ENCODE peak calls at places on chromosomes 13 and 19, in ten cellular contexts. One of them, this sample, is unnamed.

GRCh38 chr19:2289714-2290435 is 7.9 kb upstream of the PEAK3 start:
- DNase-seq in CD4-positive, CD25-positive, alpha-beta regulatory T cell: peak
- DNase-seq in activated gamma-delta T cell treated with anti-CD3 and anti-CD28 coated beads, Interleukin-2, amount 50 U/mL, for 16 hours: no peak
- DNase-seq in iris pigment epithelial cell: no peak
- DNase-seq in NCI-H1436: no peak
- DNase-seq in T follicular helper cell: no peak
- DNase-seq in pancreas: no peak
- DNase-seq in body of pancreas: no peak
- DNase-seq in activated CD8-positive, alpha-beta T cell treated with anti-CD3 and anti-CD28 coated beads, Interleukin-2, amount 10 ng/mL, durations not matched to agents 7 days and 5 days: peak
- DNase-seq in fibroblast of the aortic adventitia: no peak
- DNase-seq in this sample: no peak

GRCh38 chr13:90889906-90890305 is 457.6 kb upstream of the MIR17HG start:
- DNase-seq in body of pancreas: no peak
- DNase-seq in T follicular helper cell: no peak
- DNase-seq in pancreas: no peak
- DNase-seq in activated gamma-delta T cell treated with anti-CD3 and anti-CD28 coated beads, Interleukin-2, amount 50 U/mL, for 16 hours: no peak
- DNase-seq in iris pigment epithelial cell: no peak
- DNase-seq in fibroblast of the aortic adventitia: no peak
- DNase-seq in activated CD8-positive, alpha-beta T cell treated with anti-CD3 and anti-CD28 coated beads, Interleukin-2, amount 10 ng/mL, durations not matched to agents 7 days and 5 days: no peak
- DNase-seq in CD4-positive, CD25-positive, alpha-beta regulatory T cell: no peak
- DNase-seq in NCI-H1436: no peak
- DNase-seq in this sample: no peak

GRCh38 chr13:102185375-102185984 is 216.4 kb downstream of the FGF14 start:
- DNase-seq in pancreas: no peak
- DNase-seq in iris pigment epithelial cell: no peak
- DNase-seq in CD4-positive, CD25-positive, alpha-beta regulatory T cell: no peak
- DNase-seq in fibroblast of the aortic adventitia: no peak
- DNase-seq in activated gamma-delta T cell treated with anti-CD3 and anti-CD28 coated beads, Interleukin-2, amount 50 U/mL, for 16 hours: no peak
- DNase-seq in T follicular helper cell: no peak
- DNase-seq in body of pancreas: no peak
- DNase-seq in NCI-H1436: no peak
- DNase-seq in activated CD8-positive, alpha-beta T cell treated with anti-CD3 and anti-CD28 coated beads, Interleukin-2, amount 10 ng/mL, durations not matched to agents 7 days and 5 days: no peak
- DNase-seq in this sample: no peak

GRCh38 chr19:15562861-15563260 is 52.2 kb upstream of the CYP4F8 start:
- DNase-seq in activated CD8-positive, alpha-beta T cell treated with anti-CD3 and anti-CD28 coated beads, Interleukin-2, amount 10 ng/mL, durations not matched to agents 7 days and 5 days: no peak
- DNase-seq in iris pigment epithelial cell: peak
- DNase-seq in fibroblast of the aortic adventitia: peak
- DNase-seq in NCI-H1436: no peak
- DNase-seq in activated gamma-delta T cell treated with anti-CD3 and anti-CD28 coated beads, Interleukin-2, amount 50 U/mL, for 16 hours: no peak
- DNase-seq in body of pancreas: peak
- DNase-seq in pancreas: peak
- DNase-seq in CD4-positive, CD25-positive, alpha-beta regulatory T cell: no peak
- DNase-seq in T follicular helper cell: no peak
- DNase-seq in this sample: no peak

GRCh38 chr13:76672422-76672821 is 213.8 kb downstream of the KCTD12 start:
- DNase-seq in activated CD8-positive, alpha-beta T cell treated with anti-CD3 and anti-CD28 coated beads, Interleukin-2, amount 10 ng/mL, durations not matched to agents 7 days and 5 days: no peak
- DNase-seq in NCI-H1436: no peak
- DNase-seq in pancreas: no peak
- DNase-seq in T follicular helper cell: no peak
- DNase-seq in body of pancreas: no peak
- DNase-seq in iris pigment epithelial cell: peak
- DNase-seq in activated gamma-delta T cell treated with anti-CD3 and anti-CD28 coated beads, Interleukin-2, amount 50 U/mL, for 16 hours: no peak
- DNase-seq in CD4-positive, CD25-positive, alpha-beta regulatory T cell: no peak
- DNase-seq in fibroblast of the aortic adventitia: peak
- DNase-seq in this sample: no peak

GRCh38 chr19:41537789-41538188 is 38.2 kb upstream of the CEACAM21 start:
- DNase-seq in body of pancreas: no peak
- DNase-seq in T follicular helper cell: no peak
- DNase-seq in CD4-positive, CD25-positive, alpha-beta regulatory T cell: no peak
- DNase-seq in fibroblast of the aortic adventitia: peak
- DNase-seq in activated CD8-positive, alpha-beta T cell treated with anti-CD3 and anti-CD28 coated beads, Interleukin-2, amount 10 ng/mL, durations not matched to agents 7 days and 5 days: peak
- DNase-seq in activated gamma-delta T cell treated with anti-CD3 and anti-CD28 coated beads, Interleukin-2, amount 50 U/mL, for 16 hours: no peak
- DNase-seq in iris pigment epithelial cell: peak
- DNase-seq in pancreas: no peak
- DNase-seq in NCI-H1436: no peak
- DNase-seq in this sample: no peak

GRCh38 chr19:5285311-5285710 is 55.3 kb downstream of the PTPRS start:
- DNase-seq in activated gamma-delta T cell treated with anti-CD3 and anti-CD28 coated beads, Interleukin-2, amount 50 U/mL, for 16 hours: no peak
- DNase-seq in activated CD8-positive, alpha-beta T cell treated with anti-CD3 and anti-CD28 coated beads, Interleukin-2, amount 10 ng/mL, durations not matched to agents 7 days and 5 days: no peak
- DNase-seq in pancreas: no peak
- DNase-seq in iris pigment epithelial cell: no peak
- DNase-seq in CD4-positive, CD25-positive, alpha-beta regulatory T cell: no peak
- DNase-seq in NCI-H1436: no peak
- DNase-seq in body of pancreas: no peak
- DNase-seq in fibroblast of the aortic adventitia: no peak
- DNase-seq in T follicular helper cell: no peak
- DNase-seq in this sample: no peak

GRCh38 chr19:52492201-52492960 is 35.1 kb upstream of the ZNF808 start:
- DNase-seq in body of pancreas: no peak
- DNase-seq in CD4-positive, CD25-positive, alpha-beta regulatory T cell: no peak
- DNase-seq in T follicular helper cell: no peak
- DNase-seq in activated CD8-positive, alpha-beta T cell treated with anti-CD3 and anti-CD28 coated beads, Interleukin-2, amount 10 ng/mL, durations not matched to agents 7 days and 5 days: peak
- DNase-seq in NCI-H1436: no peak
- DNase-seq in iris pigment epithelial cell: no peak
- DNase-seq in fibroblast of the aortic adventitia: no peak
- DNase-seq in pancreas: no peak
- DNase-seq in activated gamma-delta T cell treated with anti-CD3 and anti-CD28 coated beads, Interleukin-2, amount 50 U/mL, for 16 hours: no peak
- DNase-seq in this sample: no peak

GRCh38 chr13:94988654-94989053 is 276.3 kb upstream of the SOX21 start:
- DNase-seq in CD4-positive, CD25-positive, alpha-beta regulatory T cell: no peak
- DNase-seq in pancreas: no peak
- DNase-seq in activated gamma-delta T cell treated with anti-CD3 and anti-CD28 coated beads, Interleukin-2, amount 50 U/mL, for 16 hours: no peak
- DNase-seq in NCI-H1436: no peak
- DNase-seq in T follicular helper cell: no peak
- DNase-seq in body of pancreas: no peak
- DNase-seq in fibroblast of the aortic adventitia: no peak
- DNase-seq in activated CD8-positive, alpha-beta T cell treated with anti-CD3 and anti-CD28 coated beads, Interleukin-2, amount 10 ng/mL, durations not matched to agents 7 days and 5 days: no peak
- DNase-seq in iris pigment epithelial cell: no peak
- DNase-seq in this sample: no peak

GRCh38 chr13:54574791-54575190 is 1546.2 kb downstream of the OLFM4 start:
- DNase-seq in body of pancreas: no peak
- DNase-seq in CD4-positive, CD25-positive, alpha-beta regulatory T cell: no peak
- DNase-seq in iris pigment epithelial cell: no peak
- DNase-seq in fibroblast of the aortic adventitia: no peak
- DNase-seq in activated gamma-delta T cell treated with anti-CD3 and anti-CD28 coated beads, Interleukin-2, amount 50 U/mL, for 16 hours: no peak
- DNase-seq in pancreas: no peak
- DNase-seq in T follicular helper cell: no peak
- DNase-seq in NCI-H1436: no peak
- DNase-seq in activated CD8-positive, alpha-beta T cell treated with anti-CD3 and anti-CD28 coated beads, Interleukin-2, amount 10 ng/mL, durations not matched to agents 7 days and 5 days: no peak
- DNase-seq in this sample: no peak

GRCh38 chr13:110306340-110306959 is 507 bp downstream of the COL4A1 start:
- DNase-seq in CD4-positive, CD25-positive, alpha-beta regulatory T cell: no peak
- DNase-seq in T follicular helper cell: no peak
- DNase-seq in NCI-H1436: no peak
- DNase-seq in iris pigment epithelial cell: peak
- DNase-seq in fibroblast of the aortic adventitia: peak
- DNase-seq in pancreas: no peak
- DNase-seq in activated CD8-positive, alpha-beta T cell treated with anti-CD3 and anti-CD28 coated beads, Interleukin-2, amount 10 ng/mL, durations not matched to agents 7 days and 5 days: no peak
- DNase-seq in body of pancreas: no peak
- DNase-seq in activated gamma-delta T cell treated with anti-CD3 and anti-CD28 coated beads, Interleukin-2, amount 50 U/mL, for 16 hours: no peak
- DNase-seq in this sample: no peak

GRCh38 chr13:85278851-85279250 is 520.4 kb downstream of the SLITRK6 start:
- DNase-seq in NCI-H1436: no peak
- DNase-seq in activated gamma-delta T cell treated with anti-CD3 and anti-CD28 coated beads, Interleukin-2, amount 50 U/mL, for 16 hours: no peak
- DNase-seq in T follicular helper cell: no peak
- DNase-seq in body of pancreas: no peak
- DNase-seq in CD4-positive, CD25-positive, alpha-beta regulatory T cell: no peak
- DNase-seq in activated CD8-positive, alpha-beta T cell treated with anti-CD3 and anti-CD28 coated beads, Interleukin-2, amount 10 ng/mL, durations not matched to agents 7 days and 5 days: no peak
- DNase-seq in pancreas: no peak
- DNase-seq in iris pigment epithelial cell: no peak
- DNase-seq in fibroblast of the aortic adventitia: no peak
- DNase-seq in this sample: no peak

GRCh38 chr19:56080669-56081401 is 40.3 kb downstream of the ZNF787 start:
- DNase-seq in pancreas: peak
- DNase-seq in CD4-positive, CD25-positive, alpha-beta regulatory T cell: peak
- DNase-seq in iris pigment epithelial cell: peak
- DNase-seq in fibroblast of the aortic adventitia: peak
- DNase-seq in NCI-H1436: peak
- DNase-seq in body of pancreas: peak
- DNase-seq in activated CD8-positive, alpha-beta T cell treated with anti-CD3 and anti-CD28 coated beads, Interleukin-2, amount 10 ng/mL, durations not matched to agents 7 days and 5 days: peak
- DNase-seq in T follicular helper cell: peak
- DNase-seq in activated gamma-delta T cell treated with anti-CD3 and anti-CD28 coated beads, Interleukin-2, amount 50 U/mL, for 16 hours: peak
- DNase-seq in this sample: peak

GRCh38 chr13:42971670-42972355 is 20.2 kb downstream of the EPSTI1 start:
- DNase-seq in CD4-positive, CD25-positive, alpha-beta regulatory T cell: no peak
- DNase-seq in activated gamma-delta T cell treated with anti-CD3 and anti-CD28 coated beads, Interleukin-2, amount 50 U/mL, for 16 hours: no peak
- DNase-seq in activated CD8-positive, alpha-beta T cell treated with anti-CD3 and anti-CD28 coated beads, Interleukin-2, amount 10 ng/mL, durations not matched to agents 7 days and 5 days: no peak
- DNase-seq in fibroblast of the aortic adventitia: peak
- DNase-seq in pancreas: no peak
- DNase-seq in NCI-H1436: no peak
- DNase-seq in T follicular helper cell: no peak
- DNase-seq in body of pancreas: no peak
- DNase-seq in iris pigment epithelial cell: peak
- DNase-seq in this sample: no peak

GRCh38 chr19:14381689-14382474 is 638 bp downstream of the ADGRE5 start:
- DNase-seq in CD4-positive, CD25-positive, alpha-beta regulatory T cell: peak
- DNase-seq in T follicular helper cell: peak
- DNase-seq in fibroblast of the aortic adventitia: peak
- DNase-seq in body of pancreas: peak
- DNase-seq in pancreas: peak
- DNase-seq in activated gamma-delta T cell treated with anti-CD3 and anti-CD28 coated beads, Interleukin-2, amount 50 U/mL, for 16 hours: peak
- DNase-seq in NCI-H1436: no peak
- DNase-seq in iris pigment epithelial cell: peak
- DNase-seq in activated CD8-positive, alpha-beta T cell treated with anti-CD3 and anti-CD28 coated beads, Interleukin-2, amount 10 ng/mL, durations not matched to agents 7 days and 5 days: peak
- DNase-seq in this sample: no peak

GRCh38 chr13:28636677-28637317 is 22.1 kb upstream of the POMP start:
- DNase-seq in fibroblast of the aortic adventitia: peak
- DNase-seq in body of pancreas: peak
- DNase-seq in pancreas: peak
- DNase-seq in NCI-H1436: no peak
- DNase-seq in activated gamma-delta T cell treated with anti-CD3 and anti-CD28 coated beads, Interleukin-2, amount 50 U/mL, for 16 hours: no peak
- DNase-seq in T follicular helper cell: peak
- DNase-seq in activated CD8-positive, alpha-beta T cell treated with anti-CD3 and anti-CD28 coated beads, Interleukin-2, amount 10 ng/mL, durations not matched to agents 7 days and 5 days: peak
- DNase-seq in iris pigment epithelial cell: peak
- DNase-seq in CD4-positive, CD25-positive, alpha-beta regulatory T cell: no peak
- DNase-seq in this sample: no peak

GRCh38 chr13:97296740-97297139 is 74.6 kb downstream of the MBNL2 start:
- DNase-seq in fibroblast of the aortic adventitia: no peak
- DNase-seq in CD4-positive, CD25-positive, alpha-beta regulatory T cell: no peak
- DNase-seq in pancreas: no peak
- DNase-seq in body of pancreas: no peak
- DNase-seq in T follicular helper cell: no peak
- DNase-seq in iris pigment epithelial cell: no peak
- DNase-seq in activated gamma-delta T cell treated with anti-CD3 and anti-CD28 coated beads, Interleukin-2, amount 50 U/mL, for 16 hours: no peak
- DNase-seq in NCI-H1436: no peak
- DNase-seq in activated CD8-positive, alpha-beta T cell treated with anti-CD3 and anti-CD28 coated beads, Interleukin-2, amount 10 ng/mL, durations not matched to agents 7 days and 5 days: no peak
- DNase-seq in this sample: no peak

GRCh38 chr13:100596516-100596915 is 7.9 kb upstream of the GGACT start:
- DNase-seq in activated CD8-positive, alpha-beta T cell treated with anti-CD3 and anti-CD28 coated beads, Interleukin-2, amount 10 ng/mL, durations not matched to agents 7 days and 5 days: no peak
- DNase-seq in NCI-H1436: no peak
- DNase-seq in body of pancreas: no peak
- DNase-seq in fibroblast of the aortic adventitia: no peak
- DNase-seq in activated gamma-delta T cell treated with anti-CD3 and anti-CD28 coated beads, Interleukin-2, amount 50 U/mL, for 16 hours: no peak
- DNase-seq in pancreas: no peak
- DNase-seq in CD4-positive, CD25-positive, alpha-beta regulatory T cell: no peak
- DNase-seq in T follicular helper cell: no peak
- DNase-seq in iris pigment epithelial cell: no peak
- DNase-seq in this sample: no peak

GRCh38 chr19:38977445-38978314 is 2.1 kb upstream of the FBXO17 start:
- DNase-seq in activated CD8-positive, alpha-beta T cell treated with anti-CD3 and anti-CD28 coated beads, Interleukin-2, amount 10 ng/mL, durations not matched to agents 7 days and 5 days: peak
- DNase-seq in fibroblast of the aortic adventitia: no peak
- DNase-seq in activated gamma-delta T cell treated with anti-CD3 and anti-CD28 coated beads, Interleukin-2, amount 50 U/mL, for 16 hours: no peak
- DNase-seq in NCI-H1436: no peak
- DNase-seq in T follicular helper cell: no peak
- DNase-seq in iris pigment epithelial cell: peak
- DNase-seq in pancreas: no peak
- DNase-seq in body of pancreas: no peak
- DNase-seq in CD4-positive, CD25-positive, alpha-beta regulatory T cell: no peak
- DNase-seq in this sample: no peak

GRCh38 chr19:46924874-46925547 is 64.2 kb downstream of the ARHGAP35 start:
- DNase-seq in fibroblast of the aortic adventitia: peak
- DNase-seq in activated CD8-positive, alpha-beta T cell treated with anti-CD3 and anti-CD28 coated beads, Interleukin-2, amount 10 ng/mL, durations not matched to agents 7 days and 5 days: peak
- DNase-seq in pancreas: peak
- DNase-seq in NCI-H1436: no peak
- DNase-seq in T follicular helper cell: no peak
- DNase-seq in iris pigment epithelial cell: no peak
- DNase-seq in CD4-positive, CD25-positive, alpha-beta regulatory T cell: no peak
- DNase-seq in activated gamma-delta T cell treated with anti-CD3 and anti-CD28 coated beads, Interleukin-2, amount 50 U/mL, for 16 hours: no peak
- DNase-seq in body of pancreas: no peak
- DNase-seq in this sample: peak

GRCh38 chr13:97116754-97117153 is 105.4 kb upstream of the MBNL2 start:
- DNase-seq in activated gamma-delta T cell treated with anti-CD3 and anti-CD28 coated beads, Interleukin-2, amount 50 U/mL, for 16 hours: no peak
- DNase-seq in NCI-H1436: no peak
- DNase-seq in activated CD8-positive, alpha-beta T cell treated with anti-CD3 and anti-CD28 coated beads, Interleukin-2, amount 10 ng/mL, durations not matched to agents 7 days and 5 days: no peak
- DNase-seq in CD4-positive, CD25-positive, alpha-beta regulatory T cell: no peak
- DNase-seq in iris pigment epithelial cell: peak
- DNase-seq in fibroblast of the aortic adventitia: peak
- DNase-seq in T follicular helper cell: no peak
- DNase-seq in body of pancreas: no peak
- DNase-seq in pancreas: no peak
- DNase-seq in this sample: no peak

GRCh38 chr13:25598421-25598820 is 226.6 kb downstream of the ATP8A2 start:
- DNase-seq in activated gamma-delta T cell treated with anti-CD3 and anti-CD28 coated beads, Interleukin-2, amount 50 U/mL, for 16 hours: no peak
- DNase-seq in CD4-positive, CD25-positive, alpha-beta regulatory T cell: no peak
- DNase-seq in body of pancreas: no peak
- DNase-seq in iris pigment epithelial cell: no peak
- DNase-seq in pancreas: no peak
- DNase-seq in fibroblast of the aortic adventitia: no peak
- DNase-seq in NCI-H1436: no peak
- DNase-seq in activated CD8-positive, alpha-beta T cell treated with anti-CD3 and anti-CD28 coated beads, Interleukin-2, amount 10 ng/mL, durations not matched to agents 7 days and 5 days: no peak
- DNase-seq in T follicular helper cell: no peak
- DNase-seq in this sample: no peak

GRCh38 chr19:27765397-27765796 is 1447.6 kb downstream of the UQCRFS1 start:
- DNase-seq in activated CD8-positive, alpha-beta T cell treated with anti-CD3 and anti-CD28 coated beads, Interleukin-2, amount 10 ng/mL, durations not matched to agents 7 days and 5 days: no peak
- DNase-seq in activated gamma-delta T cell treated with anti-CD3 and anti-CD28 coated beads, Interleukin-2, amount 50 U/mL, for 16 hours: no peak
- DNase-seq in pancreas: no peak
- DNase-seq in iris pigment epithelial cell: no peak
- DNase-seq in NCI-H1436: no peak
- DNase-seq in fibroblast of the aortic adventitia: no peak
- DNase-seq in body of pancreas: no peak
- DNase-seq in T follicular helper cell: no peak
- DNase-seq in CD4-positive, CD25-positive, alpha-beta regulatory T cell: no peak
- DNase-seq in this sample: no peak

GRCh38 chr13:30581582-30581981 is 36.1 kb upstream of the USPL1 start:
- DNase-seq in T follicular helper cell: no peak
- DNase-seq in CD4-positive, CD25-positive, alpha-beta regulatory T cell: no peak
- DNase-seq in pancreas: no peak
- DNase-seq in activated CD8-positive, alpha-beta T cell treated with anti-CD3 and anti-CD28 coated beads, Interleukin-2, amount 10 ng/mL, durations not matched to agents 7 days and 5 days: peak
- DNase-seq in fibroblast of the aortic adventitia: peak
- DNase-seq in activated gamma-delta T cell treated with anti-CD3 and anti-CD28 coated beads, Interleukin-2, amount 50 U/mL, for 16 hours: no peak
- DNase-seq in NCI-H1436: no peak
- DNase-seq in body of pancreas: no peak
- DNase-seq in iris pigment epithelial cell: peak
- DNase-seq in this sample: no peak

GRCh38 chr19:5828661-5829566 is 10.6 kb downstream of the FUT6 start:
- DNase-seq in NCI-H1436: peak
- DNase-seq in activated CD8-positive, alpha-beta T cell treated with anti-CD3 and anti-CD28 coated beads, Interleukin-2, amount 10 ng/mL, durations not matched to agents 7 days and 5 days: peak
- DNase-seq in T follicular helper cell: no peak
- DNase-seq in CD4-positive, CD25-positive, alpha-beta regulatory T cell: no peak
- DNase-seq in iris pigment epithelial cell: peak
- DNase-seq in fibroblast of the aortic adventitia: peak
- DNase-seq in pancreas: peak
- DNase-seq in body of pancreas: no peak
- DNase-seq in activated gamma-delta T cell treated with anti-CD3 and anti-CD28 coated beads, Interleukin-2, amount 50 U/mL, for 16 hours: peak
- DNase-seq in this sample: no peak

GRCh38 chr13:94322925-94323324 is 156.6 kb downstream of the DCT start:
- DNase-seq in body of pancreas: no peak
- DNase-seq in pancreas: no peak
- DNase-seq in activated CD8-positive, alpha-beta T cell treated with anti-CD3 and anti-CD28 coated beads, Interleukin-2, amount 10 ng/mL, durations not matched to agents 7 days and 5 days: no peak
- DNase-seq in iris pigment epithelial cell: no peak
- DNase-seq in activated gamma-delta T cell treated with anti-CD3 and anti-CD28 coated beads, Interleukin-2, amount 50 U/mL, for 16 hours: no peak
- DNase-seq in NCI-H1436: no peak
- DNase-seq in fibroblast of the aortic adventitia: no peak
- DNase-seq in T follicular helper cell: no peak
- DNase-seq in CD4-positive, CD25-positive, alpha-beta regulatory T cell: no peak
- DNase-seq in this sample: no peak

GRCh38 chr13:113808058-113808834 is 49.2 kb downstream of the TMEM255B start:
- DNase-seq in iris pigment epithelial cell: no peak
- DNase-seq in NCI-H1436: no peak
- DNase-seq in T follicular helper cell: no peak
- DNase-seq in pancreas: no peak
- DNase-seq in fibroblast of the aortic adventitia: no peak
- DNase-seq in activated gamma-delta T cell treated with anti-CD3 and anti-CD28 coated beads, Interleukin-2, amount 50 U/mL, for 16 hours: no peak
- DNase-seq in body of pancreas: no peak
- DNase-seq in CD4-positive, CD25-positive, alpha-beta regulatory T cell: no peak
- DNase-seq in activated CD8-positive, alpha-beta T cell treated with anti-CD3 and anti-CD28 coated beads, Interleukin-2, amount 10 ng/mL, durations not matched to agents 7 days and 5 days: no peak
- DNase-seq in this sample: no peak

GRCh38 chr19:13505761-13506549 is at the start of gene CACNA1A:
- DNase-seq in fibroblast of the aortic adventitia: peak
- DNase-seq in CD4-positive, CD25-positive, alpha-beta regulatory T cell: no peak
- DNase-seq in iris pigment epithelial cell: peak
- DNase-seq in NCI-H1436: no peak
- DNase-seq in body of pancreas: no peak
- DNase-seq in activated CD8-positive, alpha-beta T cell treated with anti-CD3 and anti-CD28 coated beads, Interleukin-2, amount 10 ng/mL, durations not matched to agents 7 days and 5 days: no peak
- DNase-seq in activated gamma-delta T cell treated with anti-CD3 and anti-CD28 coated beads, Interleukin-2, amount 50 U/mL, for 16 hours: no peak
- DNase-seq in pancreas: no peak
- DNase-seq in T follicular helper cell: no peak
- DNase-seq in this sample: no peak

This sample was measured in prostate gland.